ENCODE peak calls at places on chromosomes 13 and 19, in eight cellular contexts. F, C, P, Z, H, E, I and D are unnamed samples.

GRCh38 chr19:46970815-46971214 is 48.8 kb upstream of the NPAS1 start:
- DNase-seq in H (peak), C (no peak), P (no peak), I (peak), E (no peak), Z (peak), F (no peak), D (no peak)

GRCh38 chr19:54462713-54463530 is 656 bp downstream of the LENG9 start:
- DNase-seq in Z (peak), H (peak), E (no peak), F (peak), P (peak), C (peak), I (peak), D (peak)

GRCh38 chr19:33392341-33393285 is 19.1 kb downstream of the CEBPG start:
- DNase-seq in I (no peak), C (no peak), E (no peak), Z (peak), F (no peak), P (no peak), H (peak), D (peak)

GRCh38 chr13:30844548-30845296 is 61.3 kb upstream of the MEDAG start:
- DNase-seq in E (no peak), H (no peak), P (no peak), Z (no peak), C (no peak), F (no peak), I (no peak), D (no peak)

GRCh38 chr13:19864018-19864338 is 529 bp upstream of the ZMYM5 start:
- DNase-seq in H (peak), E (no peak), I (peak), P (peak), C (peak), Z (peak), F (no peak), D (peak)

GRCh38 chr13:59677966-59678814 is 485.5 kb downstream of the DIAPH3 start:
- DNase-seq in H (no peak), I (peak), P (peak), Z (no peak), F (no peak), E (peak), C (peak), D (no peak)

GRCh38 chr13:26198116-26198515 is 24.0 kb downstream of the RNF6 start:
- DNase-seq in F (no peak), Z (no peak), C (no peak), H (no peak), P (no peak), E (no peak), I (no peak), D (no peak)

GRCh38 chr13:51618626-51619025 is 34.4 kb downstream of the WDFY2 start:
- DNase-seq in F (no peak), P (no peak), Z (no peak), H (no peak), E (no peak), I (no peak), C (no peak), D (no peak)

GRCh38 chr13:44451109-44451508 is 77.5 kb downstream of the SERP2 start:
- DNase-seq in H (no peak), I (no peak), P (no peak), Z (no peak), F (no peak), E (no peak), C (no peak), D (no peak)

GRCh38 chr19:35061583-35062373 is 20.3 kb downstream of the HPN start:
- DNase-seq in C (no peak), F (no peak), P (no peak), E (no peak), I (no peak), H (no peak), Z (no peak), D (no peak)

GRCh38 chr13:48532146-48532472 is 771 bp downstream of the RCBTB2 start:
- DNase-seq in C (no peak), E (peak), H (no peak), P (no peak), Z (no peak), F (no peak), I (peak), D (peak)

GRCh38 chr19:7795555-7796161 is 32.6 kb downstream of the CLEC4M start:
- DNase-seq in E (peak), C (no peak), Z (no peak), H (no peak), I (no peak), F (peak), P (no peak), D (no peak)

GRCh38 chr13:106296723-106297122 is 238.7 kb downstream of the EFNB2 start:
- DNase-seq in I (no peak), Z (no peak), P (no peak), C (no peak), E (no peak), F (no peak), H (no peak), D (no peak)

GRCh38 chr13:40164137-40164536 is 502.3 kb downstream of the FOXO1 start:
- DNase-seq in H (no peak), I (no peak), E (no peak), F (peak), P (peak), C (no peak), Z (no peak), D (no peak)

GRCh38 chr19:18428837-18429674 is 8.9 kb downstream of the ISYNA1 start:
- DNase-seq in C (peak), F (peak), E (no peak), I (peak), P (no peak), H (peak), Z (peak), D (peak)

GRCh38 chr19:45097776-45098520 is 5.0 kb downstream of the PPP1R37 start:
- DNase-seq in I (peak), E (peak), Z (peak), P (peak), C (no peak), F (peak), H (peak), D (no peak)

GRCh38 chr19:49149652-49150105 is 5.5 kb downstream of the HRC start:
- DNase-seq in F (peak), I (peak), E (peak), P (peak), C (peak), H (peak), Z (peak), D (peak)

GRCh38 chr19:53381376-53381775 is 13.6 kb upstream of the ZNF765 start:
- DNase-seq in F (no peak), C (no peak), Z (no peak), H (no peak), E (no peak), I (no peak), P (no peak), D (no peak)

GRCh38 chr19:33437351-33438015 is 64.0 kb downstream of the CEBPG start:
- DNase-seq in F (no peak), C (no peak), E (no peak), Z (peak), P (no peak), H (peak), I (no peak), D (no peak)

GRCh38 chr13:105969761-105970160 is 565.7 kb downstream of the EFNB2 start:
- DNase-seq in H (no peak), I (no peak), F (peak), C (no peak), P (no peak), Z (no peak), E (no peak), D (no peak)

GRCh38 chr19:43534811-43535761 is 2.1 kb downstream of the ZNF575 start:
- DNase-seq in Z (peak), E (no peak), H (peak), I (peak), F (peak), P (peak), C (peak), D (peak)

GRCh38 chr19:42254850-42255765 is at the start of gene ERF:
- DNase-seq in I (peak), Z (peak), P (peak), H (peak), C (peak), F (peak), E (peak), D (peak)

GRCh38 chr13:108269601-108270328 is at the start of gene TNFSF13B:
- DNase-seq in F (peak), P (peak), E (no peak), C (peak), H (peak), I (peak), Z (peak), D (peak)

GRCh38 chr13:60379837-60380236 is 17.2 kb upstream of the TDRD3 start:
- DNase-seq in H (no peak), P (peak), E (no peak), F (no peak), Z (no peak), I (no peak), C (peak), D (no peak)

GRCh38 chr19:29810504-29810871 is 1.3 kb upstream of the CCNE1 start:
- DNase-seq in Z (no peak), P (peak), F (no peak), E (no peak), C (no peak), H (no peak), I (no peak), D (no peak)

GRCh38 chr13:30133976-30134375 is 173.4 kb downstream of the KATNAL1 start:
- DNase-seq in Z (no peak), F (no peak), I (no peak), C (no peak), E (no peak), P (no peak), H (no peak), D (no peak)

GRCh38 chr19:29665826-29666633 is 769 bp downstream of the PLEKHF1 start:
- DNase-seq in P (peak), H (peak), I (no peak), C (peak), Z (peak), F (peak), E (no peak), D (peak)

GRCh38 chr13:103539265-103539664 is 473.0 kb upstream of the SLC10A2 start:
- DNase-seq in H (peak), P (no peak), E (no peak), F (peak), Z (no peak), C (peak), I (no peak), D (peak)

GRCh38 chr19:47272448-47273312 is 2.0 kb upstream of the INAFM1 start:
- DNase-seq in Z (peak), E (no peak), I (no peak), P (no peak), F (no peak), H (peak), C (peak), D (no peak)

GRCh38 chr19:980133-980998 is 3.8 kb upstream of the WDR18 start:
- DNase-seq in E (no peak), Z (peak), I (no peak), F (peak), H (no peak), P (no peak), C (peak), D (peak)

GRCh38 chr13:42847891-42848663 is 66.7 kb downstream of the FAM216B start:
- DNase-seq in F (no peak), I (peak), Z (no peak), H (no peak), E (no peak), C (no peak), P (peak), D (no peak)